ENCODE peak calls at places on chromosome 5, in ten cellular contexts. X is A673, T is HFF-Myc, I is NB4, J is cardiac fibroblast, K is fibroblast of the aortic adventitia, Q is stomach, L is transverse colon, O is GM12865, U is heart left ventricle. D is an unnamed sample.

GRCh38 chr5:34751807-34752736 is 86.9 kb upstream of the TTC23L start:
- DNase-seq in O (no peak), L (peak), K (no peak), U (no peak), I (peak), T (no peak), X (peak), J (peak), Q (no peak), D (no peak)

GRCh38 chr5:67190443-67190842 is 6.2 kb downstream of the CD180 start:
- DNase-seq in Q (no peak), T (no peak), J (no peak), K (no peak), I (no peak), O (no peak), U (no peak), X (no peak), L (no peak), D (no peak)

GRCh38 chr5:16446993-16447392 is 18.6 kb downstream of the ZNF622 start:
- DNase-seq in T (no peak), I (peak), U (no peak), Q (no peak), X (no peak), K (no peak), J (no peak), L (no peak), O (no peak), D (no peak)

GRCh38 chr5:149644629-149645028 is 63.3 kb downstream of the ARHGEF37 start:
- DNase-seq in J (no peak), Q (no peak), I (no peak), O (no peak), X (no peak), T (no peak), K (no peak), U (no peak), L (no peak), D (no peak)

GRCh38 chr5:87300744-87301143 is 33.1 kb downstream of the RASA1 start:
- DNase-seq in L (no peak), T (peak), I (peak), Q (no peak), O (no peak), J (peak), X (peak), U (no peak), K (peak), D (peak)

GRCh38 chr5:167684251-167684650 is 607.2 kb upstream of the WWC1 start:
- DNase-seq in Q (no peak), X (no peak), U (no peak), J (peak), L (no peak), I (no peak), T (no peak), K (no peak), O (no peak), D (peak)

GRCh38 chr5:79069488-79070001 is at the start of the genes BHMT2 and DMGDH:
- DNase-seq in O (no peak), U (peak), T (no peak), Q (no peak), X (no peak), I (peak), L (peak), J (peak), K (no peak), D (no peak)

GRCh38 chr5:56126487-56127179 is 106.5 kb downstream of the ANKRD55 start:
- DNase-seq in O (no peak), Q (no peak), I (no peak), J (peak), K (peak), U (no peak), L (no peak), T (no peak), X (no peak), D (no peak)

GRCh38 chr5:90338712-90339372 is 70.7 kb downstream of the CETN3 start:
- DNase-seq in Q (no peak), K (no peak), J (no peak), I (no peak), L (no peak), U (no peak), X (no peak), O (peak), T (no peak), D (no peak)

GRCh38 chr5:128081111-128081865 is 2.3 kb upstream of the SLC12A2 start:
- DNase-seq in X (no peak), K (no peak), I (no peak), L (no peak), Q (no peak), T (no peak), O (peak), J (peak), U (no peak), D (no peak)

GRCh38 chr5:7754997-7755596 is 95.8 kb downstream of the CFAP90 start:
- DNase-seq in J (peak), T (peak), Q (peak), K (peak), O (peak), L (peak), I (peak), X (peak), U (no peak), D (no peak)

GRCh38 chr5:18069790-18070189 is 435.5 kb downstream of the TAF11L14 start:
- DNase-seq in I (no peak), T (no peak), Q (no peak), L (no peak), X (no peak), U (no peak), O (no peak), K (no peak), J (no peak), D (no peak)

GRCh38 chr5:102792705-102793104 is 37.6 kb downstream of the PAM start:
- DNase-seq in L (no peak), K (no peak), O (peak), U (no peak), T (no peak), X (peak), I (peak), Q (no peak), J (peak), D (no peak)

GRCh38 chr5:149473441-149473840 is 77.8 kb downstream of the CSNK1A1 start:
- DNase-seq in T (no peak), O (no peak), J (no peak), I (no peak), U (no peak), L (peak), K (no peak), X (no peak), Q (no peak), D (no peak)

GRCh38 chr5:9519537-9519936 is 26.3 kb downstream of the SEMA5A start:
- DNase-seq in L (no peak), Q (no peak), T (no peak), I (no peak), X (no peak), O (peak), J (peak), K (peak), U (no peak), D (peak)

GRCh38 chr5:32584651-32585050 is 706 bp upstream of the SUB1 start:
- DNase-seq in L (no peak), I (peak), K (no peak), J (no peak), O (peak), T (no peak), Q (no peak), X (no peak), U (no peak), D (no peak)
- H3K4me3 ChIP-seq in L (no peak), I (peak), K (no peak), J (no peak), O (peak), T (no peak), Q (no peak), X (peak), U (no peak), D (no peak)

GRCh38 chr5:111142932-111143331 is 50.8 kb downstream of the WDR36 start:
- DNase-seq in J (peak), L (no peak), I (no peak), K (peak), Q (no peak), O (no peak), U (no peak), T (no peak), X (no peak), D (no peak)
- TF ChIP-seq CTCF in J (no peak), L (no peak), I (no peak), K (no peak), Q (no peak), O (no peak), U (no peak), T (no peak), X (no peak), D (no peak)

GRCh38 chr5:155116456-155117251 is 103.1 kb downstream of the KIF4B start:
- DNase-seq in Q (no peak), K (no peak), I (no peak), T (no peak), O (no peak), L (no peak), J (no peak), U (no peak), X (no peak), D (no peak)
- H3K4me3 ChIP-seq in Q (no peak), K (no peak), I (no peak), T (no peak), O (no peak), L (no peak), J (no peak), U (no peak), X (no peak), D (no peak)

GRCh38 chr5:143511736-143512135 is 108.2 kb upstream of the NR3C1 start:
- DNase-seq in J (no peak), K (peak), L (no peak), I (no peak), O (no peak), X (no peak), U (no peak), Q (no peak), T (no peak), D (no peak)

GRCh38 chr5:143505354-143505753 is 101.9 kb upstream of the NR3C1 start:
- DNase-seq in U (no peak), Q (no peak), X (no peak), J (no peak), L (no peak), I (no peak), T (no peak), K (no peak), O (no peak), D (no peak)

GRCh38 chr5:143509758-143510221 is 106.3 kb upstream of the NR3C1 start:
- DNase-seq in U (no peak), L (no peak), Q (no peak), K (no peak), T (no peak), O (peak), X (no peak), J (no peak), I (no peak), D (no peak)

GRCh38 chr5:143505934-143506333 is 102.4 kb upstream of the NR3C1 start:
- DNase-seq in Q (no peak), I (no peak), U (no peak), X (no peak), K (no peak), L (no peak), O (no peak), J (no peak), T (no peak), D (no peak)

GRCh38 chr5:143506881-143507552 is 103.5 kb upstream of the NR3C1 start:
- DNase-seq in I (no peak), O (no peak), L (no peak), U (no peak), T (peak), K (peak), Q (no peak), X (peak), J (peak), D (peak)
- TF ChIP-seq CTCF in I (no peak), O (no peak), L (no peak), U (no peak), T (peak), K (peak), Q (no peak), X (no peak), J (peak), D (peak)

GRCh38 chr5:53334431-53334941 is 145.9 kb upstream of the FST start:
- DNase-seq in L (no peak), J (peak), T (no peak), O (no peak), I (peak), U (no peak), K (peak), X (no peak), Q (no peak), D (peak)
- H3K4me3 ChIP-seq in L (no peak), J (no peak), T (no peak), O (no peak), I (no peak), U (no peak), K (no peak), X (no peak), Q (no peak), D (no peak)

GRCh38 chr5:127040779-127041520 is 10.6 kb upstream of the MARCHF3 start:
- DNase-seq in K (no peak), L (peak), U (no peak), I (no peak), O (no peak), T (no peak), Q (peak), X (no peak), J (peak), D (no peak)

GRCh38 chr5:127038550-127038949 is 8.2 kb upstream of the MARCHF3 start:
- DNase-seq in J (peak), O (no peak), U (no peak), K (no peak), I (no peak), Q (no peak), X (no peak), L (no peak), T (no peak), D (no peak)

GRCh38 chr5:127046343-127047072 is 16.1 kb upstream of the MARCHF3 start:
- DNase-seq in J (no peak), K (no peak), Q (no peak), L (no peak), T (no peak), I (no peak), O (no peak), U (no peak), X (no peak), D (no peak)

GRCh38 chr5:127041571-127041970 is 11.2 kb upstream of the MARCHF3 start:
- DNase-seq in U (no peak), L (no peak), J (peak), K (peak), I (no peak), O (no peak), Q (no peak), T (no peak), X (no peak), D (no peak)

DNA sequence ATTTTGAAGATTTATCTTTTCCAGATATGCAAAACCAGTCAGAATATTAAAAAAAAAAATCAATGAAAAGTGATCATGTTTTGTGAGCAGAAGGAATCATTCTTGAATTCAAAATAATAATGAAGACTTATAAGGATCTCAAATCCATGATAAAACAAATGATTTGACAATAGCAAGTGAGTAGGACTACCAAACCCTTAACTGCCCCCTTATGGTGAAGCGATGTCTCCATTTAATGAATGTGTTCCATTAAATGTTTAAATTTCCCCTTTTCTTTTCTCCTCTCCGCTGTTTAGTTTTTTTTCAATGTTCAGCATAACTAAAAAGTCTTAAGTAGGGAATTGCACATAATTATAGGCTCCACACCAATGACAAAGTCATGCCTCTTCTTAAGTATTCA is 12.2 kb upstream of the MARCHF3 start:
- DNase-seq in T (no peak), L (no peak), O (no peak), I (peak), X (no peak), K (peak), U (no peak), J (peak), Q (no peak), D (no peak)
- TF ChIP-seq CTCF in T (no peak), L (no peak), O (no peak), I (no peak), X (peak), K (peak), U (peak), J (peak), Q (no peak), D (no peak)

GRCh38 chr5:172603425-172603824 is 37.6 kb upstream of the NEURL1B start:
- DNase-seq in L (no peak), I (no peak), X (no peak), T (no peak), U (no peak), Q (no peak), K (peak), J (peak), O (no peak), D (no peak)
- H3K4me3 ChIP-seq in L (no peak), I (no peak), X (no peak), T (no peak), U (peak), Q (no peak), K (no peak), J (no peak), O (no peak), D (no peak)

DNA sequence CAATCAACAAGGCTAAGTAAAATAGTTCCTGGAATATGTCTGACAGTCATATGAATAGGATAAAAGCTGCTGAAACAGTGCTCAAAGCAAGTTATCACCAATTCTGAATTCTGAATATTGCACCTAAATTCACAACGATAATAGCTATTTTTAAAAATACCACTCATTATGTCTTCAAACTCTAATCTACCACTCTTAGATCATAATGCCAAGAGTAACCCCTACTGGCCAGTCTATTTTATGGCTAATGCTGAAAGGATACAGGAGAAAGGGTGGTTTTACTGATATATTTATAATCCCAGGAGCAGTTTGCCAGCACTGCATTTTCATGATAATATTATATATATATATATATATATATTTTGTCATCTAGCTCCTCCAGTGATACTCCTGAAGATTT is 232.8 kb downstream of the PDE4D start:
- DNase-seq in O (peak), X (no peak), J (peak), L (no peak), K (peak), Q (no peak), U (no peak), T (no peak), I (peak), D (no peak)
- TF ChIP-seq CTCF in O (peak), X (no peak), J (peak), L (peak), K (peak), Q (no peak), U (peak), T (peak), I (no peak), D (peak)

D was measured in retinal pigment epithelial cell.